ENCODE peak calls at places on chromosomes 7 and 10, in seven cellular contexts. L is choroid plexus epithelial cell; G is aorta; B is kidney; Z is cardiac muscle cell; X is activated CD8-positive, alpha-beta T cell treated with anti-CD3 and anti-CD28 coated beads for 36 hours; H is tibial artery. D is an unnamed sample.

GRCh38 chr7:45384499-45384898 is 189.7 kb upstream of the ADCY1 start:
- DNase-seq in L (peak; percentile 10), H (no peak), G (no peak), X (no peak), Z (peak; percentile 33), B (no peak), D (peak; percentile 6)

GRCh38 chr7:149598721-149599308 is 101.2 kb upstream of the ZNF746 start:
- DNase-seq in G (no peak), B (no peak), X (peak; percentile 30), Z (peak; percentile 52), L (peak; percentile 70), H (no peak), D (peak; percentile 72)

GRCh38 chr10:119201233-119201632 is 6.1 kb upstream of the GRK5 start:
- DNase-seq in B (no peak), H (no peak), Z (no peak), L (no peak), X (no peak), G (no peak), D (no peak)

GRCh38 chr10:30000802-30001571 is 58.4 kb downstream of the JCAD start:
- DNase-seq in B (peak; percentile 80), Z (peak; percentile 97), L (peak; percentile 95), H (peak; percentile 83), X (no peak), G (peak; percentile 63), D (peak; percentile 96)

GRCh38 chr10:66394287-66395063 is 531.4 kb upstream of the LRRTM3 start:
- DNase-seq in Z (no peak), X (no peak), G (no peak), L (no peak), H (no peak), B (no peak), D (no peak)

GRCh38 chr10:22252801-22253577 is 35.2 kb upstream of the EBLN1 start:
- DNase-seq in H (peak; percentile 23), G (peak; percentile 66), Z (peak; percentile 49), B (peak; percentile 85), X (peak; percentile 47), L (peak; percentile 17), D (peak; percentile 49)

GRCh38 chr10:133277993-133278576 is 1.4 kb upstream of the ADAM8 start:
- DNase-seq in G (no peak), H (no peak), B (no peak), X (no peak), L (no peak), Z (no peak), D (no peak)

GRCh38 chr10:99536400-99537254 is 3.9 kb downstream of the NKX2-3 start:
- DNase-seq in G (no peak), B (no peak), X (no peak), H (no peak), L (no peak), Z (no peak), D (no peak)

GRCh38 chr10:102914781-102915180 is 3.3 kb upstream of the CNNM2 start:
- DNase-seq in H (no peak), G (no peak), Z (no peak), X (peak; percentile 18), B (no peak), L (no peak), D (no peak)

GRCh38 chr10:9608592-9608991 is 1409.1 kb upstream of the CELF2 start:
- DNase-seq in B (no peak), Z (peak; percentile 50), X (no peak), H (no peak), L (peak; percentile 65), G (no peak), D (peak; percentile 41)

GRCh38 chr10:131474426-131474825 is 162.9 kb upstream of the TCERG1L start:
- DNase-seq in L (no peak), Z (no peak), G (no peak), B (no peak), H (no peak), X (no peak), D (no peak)

GRCh38 chr7:98133181-98133580 is 26.5 kb downstream of the LMTK2 start:
- DNase-seq in B (no peak), Z (peak; percentile 37), H (no peak), L (peak; percentile 36), X (peak; percentile 50), G (no peak), D (no peak)

D was measured in astrocyte of the hippocampus.